ENCODE peak calls at places on chromosomes 6 and 20, in ten cellular contexts. K is spleen, Q is prostate gland, S is stomach, J is transverse colon, O is K562, L is GM23338, I is HCT116, W is vagina, M is upper lobe of left lung. E is an unnamed sample.

GRCh38 chr6:15417811-15418210 is 171.9 kb downstream of the JARID2 start:
- DNase-seq in Q (no peak), O (no peak), S (no peak), M (no peak), K (no peak), L (no peak), J (no peak), W (no peak), I (no peak), E (no peak)

GRCh38 chr20:24648481-24648880 is 179.1 kb downstream of the SYNDIG1 start:
- DNase-seq in I (no peak), S (no peak), L (no peak), W (no peak), O (no peak), J (no peak), M (no peak), Q (no peak), K (peak; percentile 38), E (no peak)

GRCh38 chr6:47454713-47455396 is 22.7 kb upstream of the CD2AP start:
- DNase-seq in J (no peak), L (no peak), I (no peak), O (no peak), Q (no peak), S (no peak), M (no peak), K (no peak), W (no peak), E (no peak)

GRCh38 chr20:16501236-16501635 is 72.0 kb downstream of the KIF16B start:
- DNase-seq in W (no peak), J (no peak), O (no peak), M (no peak), L (no peak), K (no peak), I (no peak), S (no peak), Q (no peak), E (no peak)

GRCh38 chr6:3137057-3137777 is 18.7 kb downstream of the BPHL start:
- DNase-seq in Q (no peak), K (no peak), M (no peak), I (no peak), L (no peak), O (no peak), J (no peak), S (no peak), W (no peak), E (no peak)

GRCh38 chr6:87756858-87757257 is 54.8 kb upstream of the AKIRIN2 start:
- DNase-seq in M (peak; percentile 76), Q (no peak), J (peak; percentile 39), K (peak; percentile 82), O (peak; percentile 73), L (no peak), I (no peak), W (no peak), S (no peak), E (no peak)

GRCh38 chr6:6006428-6007310 is at the start of gene NRN1:
- DNase-seq in J (no peak), W (no peak), O (no peak), I (no peak), L (peak; percentile 48), M (no peak), K (no peak), Q (no peak), S (no peak), E (no peak)

GRCh38 chr6:35487653-35488516 is 9.0 kb downstream of the TEAD3 start:
- DNase-seq in L (peak; percentile 60), K (no peak), I (no peak), S (peak; percentile 64), O (no peak), Q (peak; percentile 86), J (peak; percentile 84), M (peak; percentile 76), W (no peak), E (peak; percentile 80)

GRCh38 chr20:44509762-44510161 is 12.1 kb downstream of the SERINC3 start:
- DNase-seq in L (no peak), Q (no peak), W (no peak), O (no peak), M (no peak), S (no peak), K (no peak), J (no peak), I (no peak), E (no peak)

GRCh38 chr6:21595265-21595950 is 1.9 kb downstream of the SOX4 start:
- DNase-seq in K (peak; percentile 86), Q (peak; percentile 48), J (peak; percentile 45), I (no peak), O (no peak), L (no peak), S (peak; percentile 56), W (no peak), M (peak; percentile 41), E (peak; percentile 67)

GRCh38 chr6:56036911-56037310 is 161.5 kb upstream of the BMP5 start:
- DNase-seq in J (no peak), Q (no peak), I (no peak), W (no peak), K (no peak), O (no peak), L (no peak), M (no peak), S (no peak), E (no peak)

GRCh38 chr6:56038764-56039163 is 163.4 kb upstream of the BMP5 start:
- DNase-seq in K (no peak), S (no peak), Q (no peak), M (no peak), I (no peak), L (no peak), J (no peak), W (no peak), O (no peak), E (no peak)

GRCh38 chr6:56040875-56041274 is 165.5 kb upstream of the BMP5 start:
- DNase-seq in S (no peak), Q (no peak), J (no peak), O (no peak), M (no peak), W (no peak), K (no peak), L (no peak), I (no peak), E (no peak)

GRCh38 chr6:56040271-56040670 is 164.9 kb upstream of the BMP5 start:
- DNase-seq in K (no peak), O (no peak), Q (no peak), L (no peak), J (no peak), S (no peak), M (no peak), I (no peak), W (no peak), E (no peak)

DNA sequence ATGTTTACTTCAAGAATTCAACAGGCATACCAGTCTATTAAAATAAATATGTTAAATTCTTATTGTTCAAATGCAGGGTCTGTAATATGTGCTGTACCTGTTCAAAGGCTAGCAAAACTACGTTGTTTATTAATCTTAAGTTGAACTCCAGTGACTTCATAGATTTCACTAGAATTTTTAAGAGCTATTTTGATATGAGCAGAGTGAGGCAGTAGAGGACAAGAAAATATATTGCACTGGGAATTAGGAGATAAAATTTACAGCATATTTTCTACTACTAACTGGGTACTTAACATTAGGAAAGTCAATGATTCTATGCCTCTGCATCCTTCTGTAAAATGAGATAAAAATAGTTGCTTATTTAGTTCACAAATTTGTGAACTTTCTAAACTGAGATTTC is 162.2 kb upstream of the BMP5 start:
- DNase-seq in L (no peak), K (no peak), O (no peak), S (no peak), I (no peak), M (no peak), J (no peak), W (no peak), Q (no peak), E (no peak)
- TF ChIP-seq CTCF in L (no peak), K (no peak), O (no peak), S (no peak), I (no peak), M (no peak), J (no peak), W (no peak), Q (no peak), E (no peak)

DNA sequence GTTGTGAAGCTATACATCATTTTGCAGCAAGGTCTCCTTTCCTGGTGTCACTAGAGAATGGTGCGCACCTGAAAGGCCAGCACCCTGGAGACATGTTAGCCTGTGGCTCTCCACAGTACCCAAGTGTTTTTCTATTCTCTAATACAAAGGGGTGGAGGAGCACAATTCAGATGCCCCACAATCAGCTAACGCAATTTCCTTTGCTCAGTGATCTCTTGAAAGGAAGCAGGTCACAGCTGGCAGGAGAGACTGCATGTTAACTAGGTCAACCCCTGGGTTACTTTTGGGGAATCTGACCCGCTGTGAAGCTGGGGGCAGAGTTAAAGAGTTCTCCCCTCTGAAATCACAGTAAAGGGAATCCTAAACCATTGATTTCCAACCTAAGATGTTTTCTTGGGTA is 92.5 kb downstream of the B3GAT2 start:
- DNase-seq in I (no peak), Q (no peak), O (no peak), J (no peak), M (no peak), K (no peak), L (peak; percentile 46), W (no peak), S (no peak), E (no peak)
- TF ChIP-seq POLR2AphosphoS5 in I (no peak), Q (no peak), O (no peak), J (no peak), M (no peak), K (no peak), L (no peak), W (no peak), S (no peak), E (no peak)

GRCh38 chr6:84870693-84871092 is 106.3 kb upstream of the TBX18 start:
- DNase-seq in Q (no peak), W (no peak), M (no peak), S (no peak), K (no peak), I (no peak), J (no peak), O (no peak), L (peak; percentile 38), E (no peak)

GRCh38 chr6:84871925-84872324 is 107.5 kb upstream of the TBX18 start:
- DNase-seq in S (no peak), K (no peak), L (no peak), M (no peak), W (no peak), I (no peak), Q (no peak), O (no peak), J (no peak), E (no peak)

GRCh38 chr6:84868149-84868548 is 103.8 kb upstream of the TBX18 start:
- DNase-seq in S (no peak), W (no peak), Q (no peak), M (no peak), J (no peak), I (no peak), O (no peak), L (no peak), K (no peak), E (no peak)

GRCh38 chr6:84866715-84867114 is 102.3 kb upstream of the TBX18 start:
- DNase-seq in J (no peak), W (no peak), M (no peak), S (no peak), I (no peak), Q (no peak), O (no peak), L (no peak), K (no peak), E (no peak)

GRCh38 chr6:84867521-84867920 is 103.1 kb upstream of the TBX18 start:
- DNase-seq in M (no peak), W (no peak), L (no peak), J (no peak), Q (no peak), I (no peak), S (no peak), O (no peak), K (no peak), E (no peak)
- TF ChIP-seq CTCF in M (no peak), W (no peak), L (no peak), J (no peak), Q (no peak), I (no peak), S (no peak), O (no peak), K (no peak), E (no peak)

GRCh38 chr6:112909781-112910180 is 562.7 kb downstream of the RFPL4B start:
- DNase-seq in O (no peak), M (no peak), K (no peak), Q (no peak), J (no peak), W (no peak), S (no peak), L (no peak), I (no peak), E (no peak)
- TF ChIP-seq POLR2AphosphoS5 in O (no peak), M (no peak), K (no peak), Q (no peak), J (no peak), W (no peak), S (no peak), L (no peak), I (no peak), E (no peak)